ENCODE peak calls at places on chromosomes 5 and 9, in four cellular contexts. One of them, this sample, is unnamed.
A peak's percentile ranks its signal among the peaks of the same experiment; 100 is the strongest.

GRCh38 chr5:87097664-87098063 is 170.0 kb upstream of the RASA1 start:
- DNase-seq in body of pancreas: no peak
- DNase-seq in foreskin fibroblast: no peak
- DNase-seq in choroid plexus epithelial cell: no peak
- DNase-seq in this sample: no peak

GRCh38 chr9:94975480-94976452 is 249.3 kb downstream of the AOPEP start:
- DNase-seq in body of pancreas: no peak
- DNase-seq in foreskin fibroblast: no peak
- DNase-seq in choroid plexus epithelial cell: no peak
- DNase-seq in this sample: no peak

GRCh38 chr5:35908814-35909213 is 29.6 kb downstream of the CAPSL start:
- DNase-seq in body of pancreas: no peak
- DNase-seq in foreskin fibroblast: no peak
- DNase-seq in choroid plexus epithelial cell: no peak
- DNase-seq in this sample: no peak

GRCh38 chr5:67331296-67331925 is 134.8 kb upstream of the CD180 start:
- DNase-seq in body of pancreas: no peak
- DNase-seq in foreskin fibroblast: peak; percentile 38
- DNase-seq in choroid plexus epithelial cell: no peak
- DNase-seq in this sample: no peak

GRCh38 chr9:77469515-77470197 is 178.5 kb downstream of the GNA14 start:
- DNase-seq in body of pancreas: no peak
- DNase-seq in foreskin fibroblast: peak; percentile 27
- DNase-seq in choroid plexus epithelial cell: no peak
- DNase-seq in this sample: peak; percentile 60

GRCh38 chr9:99690573-99690972 is 131.1 kb upstream of the NR4A3 start:
- DNase-seq in body of pancreas: peak; percentile 3
- DNase-seq in foreskin fibroblast: no peak
- DNase-seq in choroid plexus epithelial cell: no peak
- DNase-seq in this sample: no peak

GRCh38 chr5:153618307-153618706 is 127.8 kb downstream of the GRIA1 start:
- DNase-seq in body of pancreas: no peak
- DNase-seq in foreskin fibroblast: no peak
- DNase-seq in choroid plexus epithelial cell: no peak
- DNase-seq in this sample: no peak

GRCh38 chr5:158621381-158621780 is 478.3 kb downstream of the EBF1 start:
- DNase-seq in body of pancreas: no peak
- DNase-seq in foreskin fibroblast: no peak
- DNase-seq in choroid plexus epithelial cell: no peak
- DNase-seq in this sample: no peak

GRCh38 chr9:89483592-89484474 is 14.1 kb downstream of the SEMA4D start:
- DNase-seq in body of pancreas: no peak
- DNase-seq in foreskin fibroblast: no peak
- DNase-seq in choroid plexus epithelial cell: no peak
- DNase-seq in this sample: no peak

GRCh38 chr9:21709464-21710058 is 92.9 kb upstream of the MTAP start:
- DNase-seq in body of pancreas: peak; percentile 67
- DNase-seq in foreskin fibroblast: peak; percentile 72
- DNase-seq in choroid plexus epithelial cell: peak; percentile 73
- DNase-seq in this sample: no peak

GRCh38 chr5:164627051-164627450 is 1121.6 kb downstream of the MAT2B start:
- DNase-seq in body of pancreas: no peak
- DNase-seq in foreskin fibroblast: no peak
- DNase-seq in choroid plexus epithelial cell: no peak
- DNase-seq in this sample: no peak

GRCh38 chr9:79565245-79565644 is 6.5 kb upstream of the TLE4 start:
- DNase-seq in body of pancreas: no peak
- DNase-seq in foreskin fibroblast: peak; percentile 78
- DNase-seq in choroid plexus epithelial cell: no peak
- DNase-seq in this sample: no peak

GRCh38 chr9:112401175-112401815 is 21.4 kb downstream of the HSDL2 start:
- DNase-seq in body of pancreas: no peak
- DNase-seq in foreskin fibroblast: no peak
- DNase-seq in choroid plexus epithelial cell: no peak
- DNase-seq in this sample: no peak

GRCh38 chr9:131773911-131774379 is 34.1 kb upstream of the RAPGEF1 start:
- DNase-seq in body of pancreas: peak; percentile 57
- DNase-seq in foreskin fibroblast: peak; percentile 83
- DNase-seq in choroid plexus epithelial cell: peak; percentile 75
- DNase-seq in this sample: peak; percentile 63

GRCh38 chr5:123951204-123951977 is 439.4 kb downstream of the CSNK1G3 start:
- DNase-seq in body of pancreas: peak; percentile 10
- DNase-seq in foreskin fibroblast: peak; percentile 95
- DNase-seq in choroid plexus epithelial cell: peak; percentile 97
- DNase-seq in this sample: peak; percentile 96

GRCh38 chr5:52811067-52811749 is 23.5 kb downstream of the ITGA1 start:
- DNase-seq in body of pancreas: peak; percentile 44
- DNase-seq in foreskin fibroblast: peak; percentile 87
- DNase-seq in choroid plexus epithelial cell: peak; percentile 66
- DNase-seq in this sample: no peak

DNA sequence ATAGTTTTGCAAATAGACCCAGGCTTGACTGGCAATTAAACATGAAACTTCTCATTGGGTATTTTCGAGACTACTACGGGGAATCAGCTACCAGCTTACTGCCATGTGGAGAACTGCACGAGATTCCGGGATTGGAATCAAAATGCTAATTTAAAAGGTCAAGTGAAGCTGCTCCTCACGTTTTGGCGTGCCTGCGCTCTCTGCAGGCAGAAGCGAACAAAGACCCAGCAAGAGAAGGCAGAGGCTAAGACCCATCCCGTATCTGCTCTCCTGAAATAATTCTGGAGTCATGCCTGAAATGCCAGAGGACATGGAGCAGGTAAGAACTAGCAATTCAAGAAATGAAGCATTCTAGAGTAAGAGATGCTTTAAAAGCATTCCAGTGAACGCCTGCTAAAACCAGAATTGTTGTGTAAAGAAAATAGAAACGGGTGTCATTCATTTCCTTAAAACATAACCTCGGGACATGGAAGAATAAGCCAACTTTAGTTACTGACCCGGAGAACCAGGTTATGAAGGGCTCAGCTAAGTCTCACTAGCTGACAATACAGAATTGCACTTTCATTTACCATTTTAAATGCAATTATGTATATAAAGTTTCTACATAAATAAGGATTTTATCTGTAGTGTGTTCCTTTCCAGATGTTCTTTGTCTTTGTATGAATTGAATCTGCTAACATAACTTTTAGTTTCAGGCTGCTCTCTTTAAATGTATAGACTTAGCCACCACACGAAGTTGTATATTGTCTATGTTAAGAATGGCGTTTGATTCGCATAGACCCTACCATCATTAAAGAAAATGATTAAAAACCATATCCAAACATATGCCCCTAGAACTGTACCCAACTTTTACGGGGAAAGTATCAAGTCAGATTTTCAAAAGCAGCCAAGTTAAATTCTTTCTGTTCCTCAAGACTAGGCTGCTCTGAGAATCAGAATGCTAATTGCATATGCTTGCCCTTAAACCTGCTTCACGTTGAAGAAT is 2.0 kb upstream of the MAT2B start:
- DNase-seq in body of pancreas: peak; percentile 76
- DNase-seq in foreskin fibroblast: peak; percentile 96
- DNase-seq in choroid plexus epithelial cell: peak; percentile 82
- DNase-seq in this sample: no peak
- TF ChIP-seq CTCF in body of pancreas: no peak
- TF ChIP-seq CTCF in foreskin fibroblast: peak; percentile 44
- TF ChIP-seq CTCF in choroid plexus epithelial cell: peak; percentile 59
- TF ChIP-seq CTCF in this sample: peak; percentile 48

DNA sequence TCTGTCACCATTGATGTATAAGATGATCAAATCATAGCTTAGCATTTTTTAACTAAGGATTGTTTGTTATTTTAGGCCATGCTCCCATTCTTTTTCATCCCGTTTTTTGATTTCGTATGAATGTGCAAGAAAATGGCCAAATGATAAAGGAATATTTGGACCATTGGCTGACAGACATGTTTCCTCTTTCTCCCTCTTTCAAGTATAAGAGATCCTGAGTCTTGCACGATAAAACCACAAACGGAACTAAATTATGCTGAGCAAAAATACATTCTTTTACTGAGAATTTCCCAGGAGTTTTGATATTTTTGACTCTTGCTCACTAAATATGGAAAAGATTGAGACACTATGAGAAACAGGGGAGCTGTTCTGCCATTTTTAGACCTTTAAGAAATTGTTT is 90.4 kb upstream of the KLF9 start:
- DNase-seq in body of pancreas: no peak
- DNase-seq in foreskin fibroblast: no peak
- DNase-seq in choroid plexus epithelial cell: peak; percentile 30
- DNase-seq in this sample: no peak
- TF ChIP-seq CTCF in body of pancreas: no peak
- TF ChIP-seq CTCF in foreskin fibroblast: no peak
- TF ChIP-seq CTCF in choroid plexus epithelial cell: no peak
- TF ChIP-seq CTCF in this sample: no peak

DNA sequence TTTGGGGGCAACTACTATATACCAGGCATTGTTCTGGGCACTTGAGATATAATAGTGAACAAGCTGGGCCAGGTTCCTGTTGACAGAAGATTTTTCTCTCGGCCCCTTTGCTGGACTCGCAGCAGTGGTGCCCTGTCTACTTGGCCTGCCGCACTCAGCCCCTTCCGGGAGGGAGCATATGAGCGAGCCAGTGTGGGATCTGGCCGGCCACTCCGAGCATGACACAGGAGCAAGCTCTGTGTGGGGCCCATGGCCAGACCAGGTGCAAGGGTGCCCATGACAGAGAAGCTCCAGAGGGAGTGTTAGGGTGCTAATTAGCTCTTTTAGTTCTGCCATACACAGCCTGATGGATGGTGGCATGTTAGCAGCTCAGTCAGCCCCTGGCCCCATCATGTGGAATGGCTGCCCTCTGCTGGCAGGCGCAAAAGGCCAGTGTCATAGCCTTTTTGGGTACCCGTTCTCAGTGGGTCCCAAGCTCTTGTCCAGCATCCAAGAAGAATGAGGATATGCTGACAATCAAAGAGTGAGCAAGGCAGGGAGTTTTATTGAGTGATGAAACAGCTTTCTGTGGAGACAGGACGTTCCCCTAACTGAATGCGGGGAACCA is 9.3 kb upstream of the KIF4B start:
- DNase-seq in body of pancreas: peak; percentile 6
- DNase-seq in foreskin fibroblast: peak; percentile 10
- DNase-seq in choroid plexus epithelial cell: peak; percentile 32
- DNase-seq in this sample: no peak
- TF ChIP-seq CTCF in body of pancreas: no peak
- TF ChIP-seq CTCF in foreskin fibroblast: peak; percentile 18
- TF ChIP-seq CTCF in choroid plexus epithelial cell: peak; percentile 67
- TF ChIP-seq CTCF in this sample: peak; percentile 15

DNA sequence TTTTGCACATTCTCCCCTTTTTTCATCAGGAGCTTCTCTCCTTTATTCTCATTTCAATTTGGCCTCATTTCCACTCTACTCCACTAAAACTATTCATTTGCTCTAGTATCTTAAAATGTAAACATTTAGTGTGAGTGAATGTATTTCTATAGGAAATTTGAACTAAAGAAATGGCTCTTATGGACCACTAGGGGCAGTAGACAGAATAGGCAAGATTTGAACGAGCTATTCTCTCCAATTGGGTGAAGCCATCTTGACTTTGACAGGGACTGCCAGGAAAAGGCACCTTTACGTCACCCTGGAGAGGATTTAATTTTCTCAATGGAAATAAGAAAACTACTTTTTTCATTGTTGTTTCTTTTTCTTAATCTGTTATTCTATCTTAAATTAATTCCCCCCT is 666.3 kb downstream of the DNAH5 start:
- DNase-seq in body of pancreas: no peak
- DNase-seq in foreskin fibroblast: no peak
- DNase-seq in choroid plexus epithelial cell: no peak
- DNase-seq in this sample: no peak
- TF ChIP-seq CTCF in body of pancreas: no peak
- TF ChIP-seq CTCF in foreskin fibroblast: no peak
- TF ChIP-seq CTCF in choroid plexus epithelial cell: peak; percentile 30
- TF ChIP-seq CTCF in this sample: peak; percentile 22

GRCh38 chr9:19641046-19641445 is 147.8 kb downstream of the SLC24A2 start:
- DNase-seq in body of pancreas: no peak
- DNase-seq in foreskin fibroblast: peak; percentile 1
- DNase-seq in choroid plexus epithelial cell: peak; percentile 3
- DNase-seq in this sample: no peak
- TF ChIP-seq CTCF in body of pancreas: no peak
- TF ChIP-seq CTCF in foreskin fibroblast: no peak
- TF ChIP-seq CTCF in choroid plexus epithelial cell: peak; percentile 7
- TF ChIP-seq CTCF in this sample: no peak

This sample was measured in astrocyte of the cerebellum.